ENCODE peak calls at places on chromosomes 4 and X, in six cellular contexts. V, C, D, O, M and I are unnamed samples.
A peak's percentile ranks its signal among the peaks of the same experiment; 100 is the strongest.

GRCh38 chr4:103137446-103137827 is 37.8 kb upstream of the BDH2 start:
- DNase-seq in V (no peak), C (no peak), D (peak; percentile 59), O (no peak), M (no peak), I (no peak)

GRCh38 chrX:103329991-103330390 is at the start of gene TCEAL7:
- DNase-seq in V (peak; percentile 17), C (no peak), D (no peak), O (no peak), M (peak; percentile 6), I (no peak)

GRCh38 chr4:37983951-37984350 is 23.8 kb downstream of the PTTG2 start:
- DNase-seq in V (no peak), C (no peak), D (no peak), O (no peak), M (no peak), I (no peak)

GRCh38 chrX:16212024-16212423 is 44.7 kb downstream of the MAGEB17 start:
- DNase-seq in V (peak; percentile 7), C (no peak), D (no peak), O (no peak), M (no peak), I (no peak)

GRCh38 chr4:110754726-110755125 is 131.8 kb upstream of the PITX2 start:
- DNase-seq in V (no peak), C (no peak), D (no peak), O (no peak), M (no peak), I (no peak)

GRCh38 chr4:38529189-38530115 is 134.5 kb upstream of the KLF3 start:
- DNase-seq in V (no peak), C (no peak), D (peak; percentile 1), O (peak; percentile 54), M (no peak), I (no peak)

GRCh38 chr4:6383929-6384328 is 88.5 kb downstream of the PPP2R2C start:
- DNase-seq in V (no peak), C (no peak), D (no peak), O (no peak), M (no peak), I (no peak)

GRCh38 chrX:12139934-12140611 is 1.8 kb downstream of the FRMPD4 start:
- DNase-seq in V (peak; percentile 3), C (no peak), D (no peak), O (no peak), M (no peak), I (no peak)

GRCh38 chrX:45472968-45473367 is 272.3 kb upstream of the DIPK2B start:
- DNase-seq in V (peak; percentile 54), C (no peak), D (no peak), O (no peak), M (no peak), I (no peak)

GRCh38 chr4:106522839-106523238 is 154.3 kb upstream of the GIMD1 start:
- DNase-seq in V (peak; percentile 10), C (peak; percentile 12), D (no peak), O (no peak), M (no peak), I (no peak)

GRCh38 chrX:71622347-71623104 is 4.2 kb upstream of the CXCR3 start:
- DNase-seq in V (peak; percentile 86), C (peak; percentile 67), D (peak; percentile 3), O (no peak), M (peak; percentile 78), I (peak; percentile 4)

GRCh38 chrX:131746491-131746968 is 202.7 kb downstream of the OR13H1 start:
- DNase-seq in V (peak; percentile 55), C (peak; percentile 57), D (no peak), O (peak; percentile 63), M (peak; percentile 13), I (no peak)

GRCh38 chr4:87150498-87151261 is 69.7 kb downstream of the KLHL8 start:
- DNase-seq in V (peak; percentile 62), C (peak; percentile 50), D (peak; percentile 57), O (peak; percentile 65), M (no peak), I (peak; percentile 72)

GRCh38 chr4:129614581-129614980 is 518.6 kb downstream of the C4orf33 start:
- DNase-seq in V (no peak), C (no peak), D (no peak), O (no peak), M (no peak), I (peak; percentile 5)

GRCh38 chr4:2287594-2287915 is 25.6 kb upstream of the MXD4 start:
- DNase-seq in V (no peak), C (no peak), D (no peak), O (no peak), M (no peak), I (no peak)